ENCODE peak calls at places on chromosomes 12 and 14, in ten cellular contexts. F is SW 1271; T is A673; G is activated T-cell treated with anti-CD3 and anti-CD28 coated beads, Interleukin-2, amount 50 U/mL, for 4 hours; S is PC-9; Z is ureter; A is kidney; P is GM23248; M is NCI-H226; H is heart left ventricle. D is an unnamed sample.
A peak's percentile ranks its signal among the peaks of the same experiment; 100 is the strongest.

GRCh38 chr12:81668475-81668874 is 90.7 kb downstream of the PPFIA2 start:
- DNase-seq in F (peak; percentile 54), T (peak; percentile 66), G (no peak), S (no peak), Z (no peak), A (no peak), P (peak; percentile 94), M (peak; percentile 100), H (no peak), D (no peak)

GRCh38 chr12:56385873-56386272 is 23.2 kb upstream of the APOF start:
- DNase-seq in F (no peak), T (no peak), G (no peak), S (peak; percentile 35), Z (no peak), A (no peak), P (peak; percentile 14), M (peak; percentile 32), H (no peak), D (no peak)

GRCh38 chr12:77104792-77105191 is 39.4 kb upstream of the E2F7 start:
- DNase-seq in F (peak; percentile 25), T (no peak), G (no peak), S (peak; percentile 43), Z (no peak), A (no peak), P (peak; percentile 76), M (peak; percentile 39), H (no peak), D (no peak)

GRCh38 chr12:90974286-90974685 is 19.3 kb upstream of the CCER1 start:
- DNase-seq in F (no peak), T (no peak), G (no peak), S (no peak), Z (no peak), A (no peak), P (peak; percentile 70), M (peak; percentile 55), H (no peak), D (no peak)

GRCh38 chr14:69713127-69713800 is 53.7 kb upstream of the SRSF5 start:
- DNase-seq in F (no peak), T (peak; percentile 39), G (no peak), S (no peak), Z (peak; percentile 68), A (no peak), P (no peak), M (no peak), H (no peak), D (no peak)

GRCh38 chr12:64828713-64829112 is 4.3 kb downstream of the TBC1D30 start:
- DNase-seq in F (no peak), T (no peak), G (no peak), S (no peak), Z (no peak), A (no peak), P (no peak), M (no peak), H (no peak), D (no peak)

GRCh38 chr14:38409081-38409705 is 153.3 kb upstream of the CLEC14A start:
- DNase-seq in F (no peak), T (no peak), G (no peak), S (no peak), Z (no peak), A (no peak), P (peak; percentile 49), M (no peak), H (no peak), D (no peak)

GRCh38 chr12:123761841-123762714 is at the start of gene DNAH10:
- DNase-seq in F (no peak), T (peak; percentile 43), G (peak; percentile 32), S (no peak), Z (no peak), A (peak; percentile 76), P (peak; percentile 52), M (no peak), H (no peak), D (no peak)

GRCh38 chr12:85310456-85311076 is 30.5 kb downstream of the ALX1 start:
- DNase-seq in F (peak; percentile 5), T (peak; percentile 60), G (no peak), S (no peak), Z (no peak), A (no peak), P (peak; percentile 26), M (no peak), H (no peak), D (peak; percentile 27)

GRCh38 chr14:96754845-96755184 is 42.4 kb upstream of the VRK1 start:
- DNase-seq in F (no peak), T (peak; percentile 18), G (no peak), S (no peak), Z (no peak), A (no peak), P (no peak), M (no peak), H (no peak), D (no peak)

GRCh38 chr12:30701056-30701455 is 5.4 kb upstream of the IPO8 start:
- DNase-seq in F (no peak), T (no peak), G (no peak), S (no peak), Z (no peak), A (no peak), P (no peak), M (no peak), H (no peak), D (peak; percentile 22)

GRCh38 chr14:71327691-71328090 is 420.4 kb downstream of the PCNX1 start:
- DNase-seq in F (no peak), T (no peak), G (no peak), S (no peak), Z (no peak), A (no peak), P (no peak), M (no peak), H (no peak), D (no peak)

GRCh38 chr12:115542656-115543055 is 734.8 kb downstream of the MED13L start:
- DNase-seq in F (no peak), T (no peak), G (no peak), S (no peak), Z (no peak), A (no peak), P (peak; percentile 21), M (no peak), H (no peak), D (no peak)

GRCh38 chr14:21155963-21156362 is at the start of gene OR5AU1:
- DNase-seq in F (no peak), T (no peak), G (no peak), S (no peak), Z (no peak), A (no peak), P (no peak), M (no peak), H (no peak), D (no peak)

GRCh38 chr12:67957383-67957782 is 31.9 kb upstream of the IFNG-AS1 start:
- DNase-seq in F (no peak), T (peak; percentile 15), G (no peak), S (no peak), Z (no peak), A (no peak), P (no peak), M (no peak), H (no peak), D (no peak)

GRCh38 chr14:37078131-37078530 is 94.3 kb downstream of the SLC25A21 start:
- DNase-seq in F (no peak), T (no peak), G (no peak), S (no peak), Z (no peak), A (no peak), P (no peak), M (no peak), H (no peak), D (no peak)

GRCh38 chr14:105945891-105946290 is 419.5 kb downstream of the TMEM121 start:
- DNase-seq in F (no peak), T (peak; percentile 15), G (no peak), S (no peak), Z (peak; percentile 28), A (no peak), P (no peak), M (no peak), H (no peak), D (no peak)

GRCh38 chr12:63220921-63221320 is 69.9 kb upstream of the AVPR1A start:
- DNase-seq in F (no peak), T (no peak), G (no peak), S (no peak), Z (no peak), A (no peak), P (no peak), M (no peak), H (no peak), D (no peak)

GRCh38 chr12:111216387-111217159 is 152.3 kb downstream of the PHETA1 start:
- DNase-seq in F (no peak), T (peak; percentile 37), G (no peak), S (no peak), Z (no peak), A (no peak), P (no peak), M (no peak), H (no peak), D (no peak)

GRCh38 chr12:132411457-132411856 is 78.5 kb upstream of the FBRSL1 start:
- DNase-seq in F (no peak), T (peak; percentile 33), G (no peak), S (no peak), Z (no peak), A (no peak), P (no peak), M (no peak), H (no peak), D (no peak)

GRCh38 chr12:21613931-21614330 is 9.3 kb upstream of the GYS2 start:
- DNase-seq in F (no peak), T (peak; percentile 30), G (no peak), S (no peak), Z (no peak), A (no peak), P (no peak), M (no peak), H (no peak), D (no peak)

GRCh38 chr14:81831128-81831815 is 297.6 kb upstream of the SEL1L start:
- DNase-seq in F (no peak), T (peak; percentile 8), G (no peak), S (no peak), Z (no peak), A (no peak), P (no peak), M (no peak), H (peak; percentile 12), D (no peak)

GRCh38 chr14:77124345-77125274 is 17.0 kb downstream of the ZDHHC22 start:
- DNase-seq in F (no peak), T (peak; percentile 67), G (peak; percentile 67), S (no peak), Z (no peak), A (peak; percentile 80), P (peak; percentile 71), M (no peak), H (peak; percentile 36), D (no peak)

GRCh38 chr14:90281261-90281660 is 24.9 kb downstream of the PSMC1 start:
- DNase-seq in F (peak; percentile 15), T (no peak), G (no peak), S (no peak), Z (no peak), A (no peak), P (peak; percentile 90), M (peak; percentile 61), H (no peak), D (no peak)

GRCh38 chr12:30796508-30796780 is 41.7 kb upstream of the CAPRIN2 start:
- DNase-seq in F (peak; percentile 56), T (peak; percentile 64), G (no peak), S (peak; percentile 54), Z (no peak), A (no peak), P (peak; percentile 78), M (peak; percentile 6), H (no peak), D (no peak)

GRCh38 chr14:99159341-99160340 is 112.4 kb downstream of the BCL11B start:
- DNase-seq in F (no peak), T (no peak), G (no peak), S (no peak), Z (no peak), A (no peak), P (no peak), M (no peak), H (no peak), D (no peak)

GRCh38 chr14:67221982-67222328 is 19.3 kb upstream of the PALS1 start:
- DNase-seq in F (no peak), T (no peak), G (no peak), S (no peak), Z (no peak), A (no peak), P (no peak), M (no peak), H (no peak), D (no peak)

GRCh38 chr12:86247871-86248270 is 8.3 kb downstream of the MGAT4C start:
- DNase-seq in F (no peak), T (peak; percentile 95), G (no peak), S (no peak), Z (no peak), A (no peak), P (no peak), M (no peak), H (no peak), D (no peak)

D was measured in dermis microvascular lymphatic vessel endothelial cell.